ENCODE peak calls at places on chromosomes 7 and 10, in six cellular contexts. I is mammary epithelial cell, R is fibroblast of lung, N is endothelial cell of umbilical vein, M is GM23248, F is HCT116. V is an unnamed sample. For H3K79me2, the result is how much of the 10 kb centered on the place peaks cover.

GRCh38 chr7:30928254-30928872 is 16.7 kb downstream of the AQP1 start:
- DNase-seq in I (no peak), R (no peak), N (no peak), M (no peak), F (no peak), V (no peak)

GRCh38 chr10:35074266-35074665 is 15.9 kb downstream of the CUL2 start:
- DNase-seq in I (no peak), R (no peak), N (no peak), M (peak), F (no peak), V (no peak)

GRCh38 chr7:98613601-98614425 is 3.3 kb upstream of the NPTX2 start:
- DNase-seq in I (peak), R (peak), N (no peak), M (peak), F (no peak), V (peak)

GRCh38 chr7:2018786-2019692 is 213.7 kb downstream of the MAD1L1 start:
- DNase-seq in I (no peak), R (peak), N (peak), M (peak), F (no peak), V (peak)

GRCh38 chr10:58641095-58641531 is 128.4 kb downstream of the BICC1 start:
- DNase-seq in I (peak), R (peak), N (no peak), M (peak), F (peak), V (peak)

GRCh38 chr10:76086571-76087260 is 655.3 kb downstream of the LRMDA start:
- DNase-seq in I (peak), R (peak), N (no peak), M (peak), F (no peak), V (peak)

GRCh38 chr10:125064681-125065492 is 95.5 kb downstream of the CTBP2 start:
- DNase-seq in I (peak), R (no peak), N (no peak), M (peak), F (peak), V (peak)

GRCh38 chr10:79022565-79023488 is 45.9 kb upstream of the ZMIZ1 start:
- DNase-seq in I (no peak), R (peak), N (peak), M (no peak), F (peak), V (peak)

GRCh38 chr10:21498416-21498815 is 27.1 kb downstream of the SKIDA1 start:
- DNase-seq in I (no peak), R (no peak), N (no peak), M (no peak), F (no peak), V (no peak)

GRCh38 chr10:6647811-6648526 is 67.9 kb upstream of the PRKCQ start:
- DNase-seq in I (peak), R (peak), N (peak), M (peak), F (peak), V (peak)

GRCh38 chr10:101694674-101695403 is at the start of gene FBXW4:
- DNase-seq in I (peak), R (peak), N (peak), M (peak), F (no peak), V (peak)

GRCh38 chr10:11824376-11824775 is 1.2 kb downstream of the PROSER2 start:
- DNase-seq in I (peak), R (peak), N (peak), M (peak), F (no peak), V (no peak)

GRCh38 chr10:117318909-117319308 is 56.3 kb downstream of the PDZD8 start:
- DNase-seq in I (no peak), R (peak), N (peak), M (peak), F (no peak), V (peak)

GRCh38 chr7:104126411-104126841 is 81.4 kb downstream of the ORC5 start:
- DNase-seq in I (no peak), R (no peak), N (peak), M (no peak), F (no peak), V (no peak)

GRCh38 chr10:102401735-102402511 is 6.4 kb downstream of the NFKB2 start:
- DNase-seq in I (peak), R (no peak), N (no peak), M (peak), F (no peak), V (peak)

GRCh38 chr10:33239257-33239656 is 95.2 kb downstream of the NRP1 start:
- DNase-seq in I (no peak), R (no peak), N (no peak), M (no peak), F (no peak), V (peak)
- H3K4me2 ChIP-seq in I (no peak), R (no peak), N (no peak), M (no peak), F (no peak), V (peak)

GRCh38 chr10:119691726-119692125 is 34.1 kb upstream of the INPP5F start:
- DNase-seq in I (no peak), R (no peak), N (no peak), M (no peak), F (no peak), V (no peak)

GRCh38 chr10:119688033-119688508 is 36.9 kb downstream of the BAG3 start:
- DNase-seq in I (no peak), R (no peak), N (no peak), M (no peak), F (no peak), V (no peak)

GRCh38 chr10:119687192-119688032 is 36.2 kb downstream of the BAG3 start:
- DNase-seq in I (peak), R (no peak), N (peak), M (no peak), F (no peak), V (peak)

GRCh38 chr10:119689016-119689564 is 36.8 kb upstream of the INPP5F start:
- DNase-seq in I (no peak), R (no peak), N (no peak), M (no peak), F (no peak), V (no peak)

GRCh38 chr10:119686465-119687191 is 35.4 kb downstream of the BAG3 start:
- DNase-seq in I (peak), R (peak), N (peak), M (peak), F (peak), V (peak)
- H2AFZ ChIP-seq in I (peak), R (peak), N (peak), M (peak), F (peak), V (peak)

GRCh38 chr7:21912931-21913780 is 32.5 kb downstream of the CDCA7L start:
- DNase-seq in I (no peak), R (no peak), N (no peak), M (no peak), F (no peak), V (no peak)

GRCh38 chr7:21916176-21916575 is 29.5 kb downstream of the CDCA7L start:
- DNase-seq in I (peak), R (no peak), N (no peak), M (no peak), F (no peak), V (no peak)

GRCh38 chr7:21915140-21915539 is 30.6 kb downstream of the CDCA7L start:
- DNase-seq in I (no peak), R (no peak), N (no peak), M (no peak), F (no peak), V (no peak)

GRCh38 chr7:21916629-21917028 is 29.1 kb downstream of the CDCA7L start:
- DNase-seq in I (peak), R (no peak), N (no peak), M (peak), F (no peak), V (no peak)

GRCh38 chr7:21914671-21915070 is 31.0 kb downstream of the CDCA7L start:
- DNase-seq in I (peak), R (no peak), N (no peak), M (no peak), F (no peak), V (no peak)
- H3K79me2 ChIP-seq in I (under half), R (under half), N (under half), M (under half), F (under half), V (under half)

GRCh38 chr7:137844690-137845425 is 1.9 kb downstream of the DGKI start:
- DNase-seq in I (no peak), R (no peak), N (no peak), M (no peak), F (no peak), V (no peak)
- H3K4me2 ChIP-seq in I (no peak), R (no peak), N (no peak), M (peak), F (no peak), V (no peak)

GRCh38 chr7:155685070-155685790 is 40.8 kb downstream of the RBM33 start:
- DNase-seq in I (no peak), R (no peak), N (no peak), M (no peak), F (no peak), V (no peak)
- H2AFZ ChIP-seq in I (no peak), R (no peak), N (no peak), M (no peak), F (no peak), V (no peak)

GRCh38 chr10:129725890-129726631 is 238.0 kb downstream of the EBF3 start:
- DNase-seq in I (no peak), R (no peak), N (no peak), M (no peak), F (no peak), V (no peak)
- H3K79me2 ChIP-seq in I (under half), R (under half), N (under half), M (under half), F (under half), V (under half)

GRCh38 chr7:74722045-74722603 is 51.7 kb upstream of the NCF1 start:
- DNase-seq in I (no peak), R (no peak), N (no peak), M (no peak), F (no peak), V (no peak)
- H3K4me2 ChIP-seq in I (no peak), R (no peak), N (no peak), M (no peak), F (no peak), V (no peak)

DNA sequence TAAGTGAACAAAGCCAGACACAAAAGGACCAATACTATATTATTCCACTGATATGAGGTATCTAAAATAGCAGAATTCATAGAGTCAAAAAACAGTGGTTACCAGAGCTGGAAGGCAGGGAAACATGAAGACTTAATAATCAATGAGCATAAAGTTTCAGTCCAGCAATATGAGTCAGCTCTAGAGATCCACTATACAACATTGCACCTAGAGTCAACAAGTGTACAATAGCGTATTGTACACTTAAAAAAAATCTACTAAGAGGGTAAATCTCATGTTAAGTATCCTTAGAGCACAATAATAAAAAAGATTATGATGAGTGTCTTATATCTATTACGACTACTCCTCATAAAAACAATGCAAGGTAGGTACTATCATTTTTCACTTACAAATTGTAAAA is 36.1 kb downstream of the C10orf90 start:
- DNase-seq in I (no peak), R (no peak), N (no peak), M (no peak), F (no peak), V (peak)
- H2AFZ ChIP-seq in I (no peak), R (no peak), N (no peak), M (no peak), F (no peak), V (no peak)